ENCODE peak calls at places on chromosomes 3 and 15, in six cellular contexts. O is ovary, U is A549, Q is sigmoid colon, L is GM12878, R is H1. D is an unnamed sample.
A peak's percentile ranks its signal among the peaks of the same experiment; 100 is the strongest.

GRCh38 chr3:188664795-188665194 is 507.0 kb upstream of the TPRG1 start:
- DNase-seq in O (no peak), U (peak; percentile 47), Q (no peak), L (no peak), R (no peak), D (no peak)

GRCh38 chr15:71651750-71652186 is 158.6 kb upstream of the NR2E3 start:
- DNase-seq in O (no peak), U (peak; percentile 86), Q (no peak), L (peak; percentile 12), R (no peak), D (peak; percentile 50)

GRCh38 chr3:194587438-194587931 is 45.7 kb downstream of the TMEM44 start:
- DNase-seq in O (no peak), U (no peak), Q (no peak), L (no peak), R (no peak), D (no peak)

GRCh38 chr3:64023187-64023860 is at the start of gene PSMD6:
- DNase-seq in O (peak; percentile 85), U (peak; percentile 85), Q (peak; percentile 92), L (peak; percentile 49), R (peak; percentile 57), D (peak; percentile 88)

GRCh38 chr15:89051875-89052274 is 36.4 kb upstream of the ABHD2 start:
- DNase-seq in O (no peak), U (no peak), Q (no peak), L (no peak), R (no peak), D (no peak)

GRCh38 chr3:15647629-15648167 is 46.2 kb downstream of the BTD start:
- DNase-seq in O (no peak), U (no peak), Q (no peak), L (peak; percentile 94), R (no peak), D (no peak)

GRCh38 chr3:170910542-170910941 is 2.1 kb upstream of the EIF5A2 start:
- DNase-seq in O (no peak), U (no peak), Q (no peak), L (no peak), R (no peak), D (no peak)

GRCh38 chr3:119695480-119695879 is 7.3 kb upstream of the CFAP91 start:
- DNase-seq in O (no peak), U (peak; percentile 46), Q (no peak), L (no peak), R (no peak), D (no peak)

GRCh38 chr15:87736401-87736800 is 520.1 kb downstream of the NTRK3 start:
- DNase-seq in O (no peak), U (no peak), Q (no peak), L (no peak), R (no peak), D (no peak)

GRCh38 chr3:17938313-17938712 is 195.9 kb upstream of the TBC1D5 start:
- DNase-seq in O (no peak), U (no peak), Q (no peak), L (no peak), R (no peak), D (no peak)

GRCh38 chr3:17941766-17942165 is 199.3 kb upstream of the TBC1D5 start:
- DNase-seq in O (no peak), U (no peak), Q (no peak), L (no peak), R (no peak), D (no peak)

GRCh38 chr3:17942856-17943255 is 200.4 kb upstream of the TBC1D5 start:
- DNase-seq in O (no peak), U (no peak), Q (no peak), L (no peak), R (no peak), D (no peak)

GRCh38 chr3:17939157-17939556 is 196.7 kb upstream of the TBC1D5 start:
- DNase-seq in O (no peak), U (no peak), Q (no peak), L (no peak), R (no peak), D (no peak)

GRCh38 chr3:17941134-17941533 is 198.7 kb upstream of the TBC1D5 start:
- DNase-seq in O (no peak), U (no peak), Q (no peak), L (no peak), R (no peak), D (no peak)
- TF ChIP-seq EP300 in O (no peak), U (no peak), Q (no peak), L (no peak), R (no peak), D (no peak)

DNA sequence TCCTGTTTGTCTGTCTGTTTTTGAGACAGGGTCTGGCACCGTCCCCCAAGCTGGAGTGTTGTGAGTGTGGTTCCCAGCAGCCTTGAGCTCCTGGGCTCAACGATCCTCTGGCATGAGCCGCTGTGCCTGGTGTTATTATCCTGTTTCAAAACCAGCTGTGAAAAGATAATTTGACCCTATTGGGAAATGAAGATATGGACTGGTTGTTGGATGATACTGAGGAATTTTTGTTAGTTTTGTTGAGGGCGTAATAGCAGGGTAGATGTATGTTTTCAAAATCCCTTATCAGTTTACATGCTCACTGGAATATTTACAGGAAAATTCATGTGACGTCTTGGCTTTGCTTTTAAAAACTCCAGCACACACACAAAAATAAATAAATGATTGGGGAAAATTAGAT is 56.6 kb upstream of the TFRC start:
- DNase-seq in O (peak; percentile 50), U (no peak), Q (no peak), L (no peak), R (no peak), D (no peak)
- TF ChIP-seq EP300 in O (no peak), U (no peak), Q (no peak), L (no peak), R (no peak), D (no peak)

GRCh38 chr3:127427666-127428065 is 139.8 kb upstream of the PRR20G start:
- DNase-seq in O (no peak), U (no peak), Q (peak; percentile 48), L (no peak), R (no peak), D (no peak)
- TF ChIP-seq EP300 in O (no peak), U (no peak), Q (no peak), L (no peak), R (no peak), D (no peak)

DNA sequence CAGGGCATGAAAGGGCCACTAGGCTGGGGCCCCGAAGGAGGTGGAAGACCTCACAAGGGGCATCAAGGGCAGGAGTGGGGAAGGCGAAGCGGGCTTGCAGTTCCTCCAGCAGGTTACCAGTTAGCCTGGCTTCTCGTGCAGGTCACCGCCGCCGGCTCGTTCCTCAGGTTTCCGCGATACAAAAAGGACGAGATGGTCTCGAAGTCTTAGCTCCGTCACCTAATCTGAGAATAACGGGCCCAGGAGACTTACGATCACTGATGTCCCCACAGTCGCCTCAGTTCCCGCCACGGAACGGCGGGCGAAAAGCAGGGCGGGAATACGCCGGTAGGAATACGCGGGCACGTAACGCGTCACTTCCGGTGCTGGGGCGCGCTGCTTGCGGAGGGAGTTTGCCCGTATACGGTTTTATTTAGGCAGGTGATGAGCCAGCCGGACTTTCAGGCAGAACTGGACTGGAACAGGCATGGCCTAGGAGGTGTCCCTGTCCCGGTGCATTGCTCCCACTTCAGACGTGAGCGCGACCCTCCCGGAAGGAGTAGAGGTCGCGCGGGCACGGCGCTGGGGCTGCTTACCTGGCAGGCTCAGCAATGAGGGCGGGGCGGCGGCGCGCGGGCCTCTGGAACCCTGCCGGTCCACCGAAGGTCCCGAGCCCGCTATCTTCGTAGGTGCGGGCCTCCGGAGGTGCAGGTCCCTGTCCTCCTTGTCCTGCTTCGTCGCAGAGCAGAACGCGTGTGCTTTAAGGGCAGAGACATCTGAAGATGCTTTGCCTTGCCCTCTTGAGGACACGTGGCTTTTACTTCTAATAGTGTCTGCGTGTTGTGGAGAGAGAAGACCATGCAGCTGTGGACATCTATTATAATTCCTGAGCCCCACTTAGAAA is at the start of gene RFC4:
- DNase-seq in O (peak; percentile 76), U (peak; percentile 79), Q (peak; percentile 93), L (no peak), R (no peak), D (peak; percentile 91)
- TF ChIP-seq EP300 in O (no peak), U (no peak), Q (peak; percentile 69), L (no peak), R (no peak), D (no peak)

DNA sequence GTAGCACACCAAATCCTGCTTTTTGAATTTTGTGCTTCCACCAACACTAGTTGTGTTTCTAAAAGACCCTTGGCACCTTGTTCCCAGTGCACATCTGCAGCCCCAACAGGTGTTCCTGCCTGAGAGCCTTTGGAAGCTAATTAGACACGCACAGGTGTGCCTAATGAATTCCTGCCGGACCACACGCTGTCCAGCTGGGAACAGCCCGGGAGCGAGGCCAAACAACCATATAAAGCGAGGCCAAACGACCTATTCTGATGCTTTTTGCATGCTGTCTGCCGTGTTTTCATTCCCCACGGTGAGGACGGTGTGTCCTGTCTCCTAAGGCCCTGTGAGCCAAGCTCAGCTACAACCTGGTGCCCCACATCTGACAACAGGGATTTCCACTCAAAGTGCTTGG is 99.6 kb downstream of the ATG7 start:
- DNase-seq in O (no peak), U (no peak), Q (no peak), L (no peak), R (no peak), D (no peak)
- TF ChIP-seq EP300 in O (no peak), U (no peak), Q (no peak), L (no peak), R (no peak), D (no peak)

DNA sequence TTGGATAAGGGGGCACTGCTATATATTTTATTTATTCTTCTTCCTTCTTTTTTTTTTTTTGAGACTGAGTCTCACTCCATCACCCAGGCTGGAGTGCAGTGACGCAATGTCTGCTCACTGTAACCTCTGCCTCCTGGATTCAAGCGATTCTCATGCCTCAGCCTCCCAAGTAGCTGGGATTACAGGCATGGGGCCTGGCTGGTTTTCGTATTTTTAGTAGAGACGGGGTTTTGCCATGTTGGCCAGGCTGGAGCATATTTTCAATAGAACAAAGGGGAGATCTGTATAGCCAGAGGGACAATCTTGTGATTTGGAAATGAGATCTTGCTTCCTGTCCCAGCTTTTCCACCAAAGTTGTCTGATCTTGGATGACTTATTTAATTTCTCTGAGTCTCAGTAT is 133.1 kb upstream of the ABHD17C start:
- DNase-seq in O (no peak), U (no peak), Q (no peak), L (no peak), R (no peak), D (no peak)
- TF ChIP-seq EP300 in O (no peak), U (no peak), Q (no peak), L (no peak), R (no peak), D (no peak)

DNA sequence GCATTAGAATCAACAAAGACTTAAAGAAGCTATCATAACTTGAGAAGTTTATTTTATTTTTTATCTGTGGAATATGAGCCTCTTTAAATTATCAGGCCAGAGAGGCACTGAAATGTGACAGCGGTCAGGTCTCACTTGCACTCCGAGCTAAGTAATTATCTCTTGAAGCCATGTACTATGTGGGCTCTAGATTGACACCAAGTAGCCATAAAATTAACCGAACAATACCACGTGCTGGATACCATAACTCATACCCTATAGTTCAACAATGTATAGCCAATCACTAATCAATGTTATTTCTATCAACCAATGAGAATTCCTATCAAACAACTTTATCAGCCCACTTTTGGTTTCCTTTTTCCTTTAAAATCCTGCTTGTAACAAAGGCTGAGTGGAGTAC is 299.3 kb downstream of the TBC1D5 start:
- DNase-seq in O (no peak), U (no peak), Q (no peak), L (no peak), R (no peak), D (no peak)
- TF ChIP-seq EP300 in O (no peak), U (no peak), Q (no peak), L (no peak), R (no peak), D (no peak)

DNA sequence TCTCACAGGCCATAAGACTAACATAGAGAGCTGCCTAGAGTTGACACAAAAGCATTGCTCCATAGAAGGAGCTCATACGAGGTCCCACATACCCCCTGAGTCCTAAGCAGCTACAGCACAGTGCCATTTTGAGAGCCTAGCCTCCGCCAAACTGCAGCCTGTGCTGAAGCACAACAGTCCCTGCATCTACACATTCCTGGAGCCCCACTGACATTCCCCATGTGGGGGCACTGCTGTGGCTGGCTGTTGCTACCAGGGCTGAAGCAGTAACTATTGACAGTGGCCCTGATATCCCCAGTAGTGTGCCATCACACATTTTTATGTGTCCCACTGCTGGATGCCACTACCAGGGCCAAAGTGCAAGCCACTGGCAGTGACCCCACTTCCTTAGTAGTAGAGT is 80.3 kb downstream of the CERS3 start:
- DNase-seq in O (no peak), U (no peak), Q (no peak), L (no peak), R (no peak), D (no peak)
- TF ChIP-seq EP300 in O (no peak), U (no peak), Q (no peak), L (no peak), R (no peak), D (no peak)

D was measured in stomach.